ENCODE peak calls at places on chromosomes 16 and 17, in four cellular contexts. H is IMR-90, W is K562, B is GM12878. E is an unnamed sample.

GRCh38 chr17:60393840-60394529 is 2.1 kb upstream of the USP32 start:
- DNase-seq in W (no peak), H (no peak), B (no peak), E (no peak)

GRCh38 chr17:751269-752001 is 629 bp downstream of the GEMIN4 start:
- DNase-seq in W (peak; percentile 23), B (no peak), H (peak; percentile 45), E (peak; percentile 58)

GRCh38 chr17:6823011-6823442 is 8.5 kb downstream of the TEKT1 start:
- DNase-seq in B (no peak), H (peak; percentile 6), W (no peak), E (no peak)

GRCh38 chr17:37447641-37448040 is 41.0 kb downstream of the TADA2A start:
- DNase-seq in H (peak; percentile 51), W (no peak), B (no peak), E (peak; percentile 26)

GRCh38 chr17:78935419-78936323 is 10.5 kb upstream of the TIMP2 start:
- DNase-seq in W (no peak), B (no peak), H (peak; percentile 99), E (peak; percentile 84)

GRCh38 chr16:1428511-1428910 is 2.4 kb upstream of the PERCC1 start:
- DNase-seq in W (peak; percentile 77), B (no peak), H (no peak), E (peak; percentile 82)

GRCh38 chr16:89034573-89034961 is 57.6 kb upstream of the CBFA2T3 start:
- DNase-seq in B (no peak), W (no peak), H (no peak), E (no peak)

GRCh38 chr17:51228177-51228576 is 31.7 kb downstream of the MBTD1 start:
- DNase-seq in H (peak; percentile 68), W (no peak), B (no peak), E (no peak)

GRCh38 chr16:86895609-86896008 is 317.3 kb downstream of the FOXL1 start:
- DNase-seq in W (no peak), B (no peak), H (no peak), E (no peak)

GRCh38 chr16:1563786-1564185 is 30.3 kb downstream of the TMEM204 start:
- DNase-seq in H (no peak), W (no peak), B (no peak), E (no peak)

GRCh38 chr16:16021988-16022682 is 72.7 kb downstream of the ABCC1 start:
- DNase-seq in B (no peak), W (peak; percentile 95), H (peak; percentile 97), E (peak; percentile 98)

GRCh38 chr17:58317421-58318064 is 11.1 kb downstream of the TSPOAP1 start:
- DNase-seq in H (peak; percentile 75), B (peak; percentile 66), W (peak; percentile 59), E (peak; percentile 92)

GRCh38 chr17:17186051-17186450 is 20.1 kb downstream of the PLD6 start:
- DNase-seq in B (no peak), H (peak; percentile 12), W (no peak), E (no peak)

GRCh38 chr17:43536236-43537088 is 9.7 kb downstream of the ETV4 start:
- DNase-seq in W (peak; percentile 51), H (peak; percentile 71), B (no peak), E (no peak)

GRCh38 chr17:27217631-27218030 is 76.3 kb upstream of the WSB1 start:
- DNase-seq in W (no peak), H (no peak), B (peak; percentile 89), E (no peak)

GRCh38 chr16:57826040-57826434 is 23.7 kb upstream of the KIFC3 start:
- DNase-seq in W (no peak), B (no peak), H (no peak), E (no peak)

GRCh38 chr17:41910701-41911391 is 7.9 kb downstream of the ACLY start:
- DNase-seq in W (no peak), B (no peak), H (peak; percentile 99), E (peak; percentile 98)

GRCh38 chr17:30091166-30091670 is 25.4 kb upstream of the NSRP1 start:
- DNase-seq in B (no peak), H (no peak), W (no peak), E (no peak)

GRCh38 chr17:7114875-7115614 is 423 bp upstream of the ASGR2 start:
- DNase-seq in B (no peak), W (no peak), H (no peak), E (no peak)

GRCh38 chr16:53098526-53099317 is 43.9 kb downstream of the CHD9 start:
- DNase-seq in B (peak; percentile 66), H (peak; percentile 96), W (peak; percentile 53), E (peak; percentile 76)

GRCh38 chr16:89793955-89794354 is 22.5 kb downstream of the FANCA start:
- DNase-seq in H (no peak), W (no peak), B (no peak), E (no peak)

GRCh38 chr17:57499648-57500049 is 243.3 kb downstream of the MSI2 start:
- DNase-seq in H (no peak), W (peak; percentile 31), B (no peak), E (peak; percentile 21)

GRCh38 chr17:58760248-58760647 is 4.6 kb downstream of the PPM1E start:
- DNase-seq in B (no peak), W (no peak), H (no peak), E (no peak)

GRCh38 chr16:27628216-27628945 is 78.4 kb downstream of the KATNIP start:
- DNase-seq in H (no peak), W (no peak), B (no peak), E (no peak)

GRCh38 chr17:73325527-73325842 is 13.7 kb upstream of the CDC42EP4 start:
- DNase-seq in B (no peak), H (peak; percentile 63), W (no peak), E (no peak)

GRCh38 chr16:2205967-2206313 is 686 bp downstream of the MLST8 start:
- DNase-seq in W (no peak), B (no peak), H (no peak), E (no peak)

GRCh38 chr17:74804683-74805082 is 28.5 kb upstream of the NAT9 start:
- DNase-seq in B (no peak), H (no peak), W (no peak), E (no peak)

GRCh38 chr16:424033-424622 is 1.3 kb upstream of the RAB11FIP3 start:
- DNase-seq in W (no peak), H (peak; percentile 94), B (no peak), E (peak; percentile 64)

GRCh38 chr16:88868974-88869672 is 2.7 kb upstream of the PABPN1L start:
- DNase-seq in H (no peak), B (no peak), W (no peak), E (no peak)

GRCh38 chr16:88337021-88337420 is 45.7 kb upstream of the ZNF469 start:
- DNase-seq in H (peak; percentile 10), B (no peak), W (no peak), E (no peak)

DNA sequence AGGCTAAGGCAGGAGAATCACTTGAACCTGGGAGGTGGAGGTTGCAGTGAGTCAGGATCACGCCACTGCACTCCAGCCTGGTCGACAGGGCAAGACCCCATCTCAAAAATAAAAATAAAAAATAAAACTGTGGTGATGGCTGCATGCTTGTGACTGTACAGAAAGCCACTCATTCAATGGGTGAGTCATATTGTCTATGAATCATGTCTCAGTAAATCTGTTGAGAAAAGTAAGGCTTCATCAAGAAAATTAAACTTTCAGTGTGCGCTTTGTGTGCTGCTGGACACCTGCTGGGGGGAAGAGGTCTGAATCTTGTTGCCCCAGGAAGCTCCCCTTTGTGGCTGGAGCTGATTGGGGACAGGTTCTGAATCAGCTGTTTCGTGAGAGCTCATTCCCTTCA is 11.3 kb downstream of the NUBP1 start:
- DNase-seq in W (no peak), B (no peak), H (peak; percentile 82), E (no peak)
- TF ChIP-seq ELK1 in W (no peak), B (no peak), H (no peak), E (no peak)

GRCh38 chr17:53837131-53837530 is 14.4 kb downstream of the KIF2B start:
- DNase-seq in B (no peak), W (no peak), H (no peak), E (no peak)
- TF ChIP-seq ELK1 in B (no peak), W (no peak), H (no peak), E (no peak)

DNA sequence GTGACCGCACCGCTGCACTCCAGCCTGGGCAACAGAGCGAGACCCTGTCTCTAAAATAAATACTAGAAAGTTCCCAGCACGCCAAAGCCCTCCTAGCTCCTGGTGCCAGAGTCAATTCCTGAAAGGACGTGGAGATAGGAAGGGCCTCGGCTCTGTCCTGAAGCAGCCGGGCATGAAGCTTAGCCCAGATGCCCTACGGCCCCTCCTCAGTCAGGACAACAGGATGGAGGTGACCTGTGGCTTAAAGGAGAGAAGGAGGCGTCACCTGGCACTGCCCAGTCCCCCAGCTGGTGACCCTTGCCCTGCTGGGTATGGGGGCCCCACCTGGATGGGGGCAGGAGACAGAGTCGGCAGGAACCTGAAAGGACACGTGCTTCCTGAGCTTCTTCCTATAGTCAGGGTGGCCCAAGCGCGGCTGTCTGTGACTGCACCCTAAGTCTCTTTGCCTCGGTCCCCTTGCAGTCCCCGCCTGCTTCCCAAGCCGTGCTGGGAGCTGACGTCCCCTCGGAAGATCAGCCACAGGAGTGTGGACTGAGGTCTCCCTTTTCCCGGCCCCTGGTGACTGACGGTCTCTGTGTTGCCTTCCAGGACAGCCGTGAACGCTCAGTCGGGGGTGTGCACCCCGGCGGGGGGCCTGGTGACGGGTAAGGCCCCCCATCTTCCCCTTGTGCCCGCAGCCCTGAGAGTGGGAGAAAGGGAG is 14.9 kb upstream of the RNF213 start:
- DNase-seq in W (no peak), H (no peak), B (no peak), E (no peak)
- TF ChIP-seq ELK1 in W (no peak), H (no peak), B (no peak), E (no peak)

GRCh38 chr16:81723098-81723723 is 55.9 kb upstream of the PLCG2 start:
- DNase-seq in W (peak; percentile 75), H (peak; percentile 80), B (peak; percentile 62), E (peak; percentile 92)
- TF ChIP-seq ELK1 in W (no peak), H (no peak), B (no peak), E (no peak)

DNA sequence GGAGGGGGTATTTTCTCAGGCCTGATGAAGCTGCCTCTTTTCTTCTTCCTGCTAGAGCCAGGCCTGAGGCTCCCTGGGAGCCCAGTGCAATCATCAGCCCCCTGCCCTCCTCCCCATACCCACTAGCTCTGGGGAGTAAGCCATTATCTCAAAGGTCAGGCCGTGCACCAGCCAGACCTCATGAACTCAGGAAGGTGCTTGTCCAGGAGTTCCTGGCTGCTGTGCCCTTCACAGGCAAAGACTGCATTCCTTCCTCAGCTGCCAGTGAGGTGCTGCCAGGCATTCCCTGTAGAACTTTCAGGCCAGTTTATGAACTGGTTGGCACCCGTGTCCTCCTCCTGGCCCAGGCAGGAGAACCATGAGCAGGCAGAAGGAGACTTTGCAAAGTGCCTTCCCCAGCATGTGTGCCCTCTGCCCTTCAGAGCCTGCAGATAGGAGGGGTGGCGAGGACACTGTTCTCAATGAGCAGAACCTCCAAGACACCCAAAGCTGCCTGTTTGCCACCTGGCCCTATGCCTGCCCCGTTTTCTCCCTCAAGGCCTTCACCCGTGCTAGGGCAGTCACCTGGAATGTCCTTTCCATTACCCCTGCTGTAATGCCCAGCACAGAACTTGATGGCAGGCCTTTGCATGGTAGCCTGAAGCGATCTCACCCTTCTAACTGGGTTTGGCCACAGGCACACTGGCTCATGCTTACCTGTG is 7.7 kb downstream of the TBX2 start:
- DNase-seq in B (no peak), H (peak; percentile 31), W (no peak), E (no peak)
- TF ChIP-seq ELK1 in B (no peak), H (no peak), W (no peak), E (no peak)

GRCh38 chr17:67421869-67422273 is 44.8 kb downstream of the PITPNC1 start:
- DNase-seq in B (peak; percentile 61), W (no peak), H (peak; percentile 98), E (peak; percentile 95)
- TF ChIP-seq ELK1 in B (no peak), W (no peak), H (no peak), E (no peak)

E was measured in A549.